ENCODE peak calls at places on chromosomes 5 and 9, in seven cellular contexts. Y is activated T-cell treated with anti-CD3 and anti-CD28 coated beads for 1 hour; I is choroid plexus epithelial cell; D is activated T-helper 1 cell treated with anti-CD3 and anti-CD28 coated beads, Interleukin-2, amount 50 U/mL, for 16 hours; P is kidney; J is T47D; O is GM19239. T is an unnamed sample.
A peak's percentile ranks its signal among the peaks of the same experiment; 100 is the strongest.

GRCh38 chr9:131056781-131057506 is 39.4 kb upstream of the AIF1L start:
- DNase-seq in Y (no peak), I (no peak), D (no peak), P (no peak), J (no peak), O (no peak), T (no peak)

GRCh38 chr5:180988592-180988991 is at the start of gene BTNL3:
- DNase-seq in Y (no peak), I (no peak), D (no peak), P (no peak), J (no peak), O (no peak), T (no peak)

GRCh38 chr5:133366438-133366837 is 245.9 kb downstream of the FSTL4 start:
- DNase-seq in Y (no peak), I (peak; percentile 3), D (no peak), P (no peak), J (no peak), O (no peak), T (no peak)

GRCh38 chr5:15727375-15727774 is 227.4 kb downstream of the FBXL7 start:
- DNase-seq in Y (no peak), I (no peak), D (no peak), P (no peak), J (no peak), O (no peak), T (no peak)

GRCh38 chr9:73714294-73714693 is 562.6 kb downstream of the ANXA1 start:
- DNase-seq in Y (no peak), I (peak; percentile 72), D (no peak), P (no peak), J (no peak), O (no peak), T (peak; percentile 82)

GRCh38 chr9:124663046-124663961 is 107.8 kb downstream of the NR6A1 start:
- DNase-seq in Y (no peak), I (no peak), D (no peak), P (no peak), J (no peak), O (no peak), T (no peak)

GRCh38 chr5:6508931-6509330 is 60.3 kb downstream of the UBE2QL1 start:
- DNase-seq in Y (no peak), I (no peak), D (no peak), P (no peak), J (no peak), O (no peak), T (no peak)

GRCh38 chr5:43363445-43364152 is 48.6 kb downstream of the CCL28 start:
- DNase-seq in Y (no peak), I (no peak), D (no peak), P (no peak), J (no peak), O (no peak), T (peak; percentile 20)

GRCh38 chr5:155471027-155471426 is 457.5 kb downstream of the KIF4B start:
- DNase-seq in Y (no peak), I (no peak), D (no peak), P (no peak), J (no peak), O (no peak), T (no peak)

GRCh38 chr5:43305948-43306563 is 7.2 kb downstream of the HMGCS1 start:
- DNase-seq in Y (no peak), I (peak; percentile 88), D (no peak), P (no peak), J (peak; percentile 82), O (peak; percentile 10), T (peak; percentile 78)

GRCh38 chr9:69931340-69931739 is 110.7 kb downstream of the CFAP95 start:
- DNase-seq in Y (no peak), I (peak; percentile 41), D (no peak), P (no peak), J (peak; percentile 3), O (no peak), T (no peak)

GRCh38 chr9:248278-248961 is 33.8 kb downstream of the DOCK8 start:
- DNase-seq in Y (no peak), I (no peak), D (no peak), P (no peak), J (no peak), O (no peak), T (no peak)

GRCh38 chr9:16385590-16386578 is 484.6 kb downstream of the BNC2 start:
- DNase-seq in Y (no peak), I (peak; percentile 72), D (no peak), P (no peak), J (no peak), O (no peak), T (peak; percentile 77)

GRCh38 chr9:132244582-132245455 is 83.0 kb downstream of the NTNG2 start:
- DNase-seq in Y (no peak), I (no peak), D (no peak), P (peak; percentile 93), J (no peak), O (no peak), T (no peak)

GRCh38 chr9:88388203-88388885 is at the start of gene SPIN1:
- DNase-seq in Y (peak; percentile 79), I (peak; percentile 74), D (peak; percentile 70), P (peak; percentile 95), J (peak; percentile 84), O (peak; percentile 95), T (peak; percentile 61)

GRCh38 chr5:170297589-170298462 is at the start of gene LCP2:
- DNase-seq in Y (no peak), I (no peak), D (no peak), P (no peak), J (no peak), O (no peak), T (no peak)